ENCODE peak calls at places on chromosomes 3 and 15, in nine cellular contexts. J is IMR-90, G is stomach, X is H54, Y is adrenal gland, V is endothelial cell of umbilical vein, N is sigmoid colon, K is A549, Z is tibial nerve. A is an unnamed sample.

GRCh38 chr3:53794597-53794996 is 51.6 kb downstream of the CHDH start:
- DNase-seq in X (no peak), Y (no peak), V (no peak), Z (no peak), J (peak), N (no peak), G (no peak), K (no peak), A (no peak)

GRCh38 chr3:149643482-149643798 is 14.4 kb downstream of the WWTR1 start:
- DNase-seq in J (no peak), X (no peak), Y (no peak), G (no peak), K (no peak), Z (no peak), V (no peak), N (no peak), A (no peak)

GRCh38 chr15:39400821-39401550 is 179.9 kb upstream of the THBS1 start:
- DNase-seq in K (no peak), Y (no peak), V (no peak), N (no peak), J (peak), G (no peak), X (no peak), Z (no peak), A (no peak)

GRCh38 chr3:42308651-42309050 is 42.7 kb upstream of the CCK start:
- DNase-seq in Y (no peak), G (no peak), V (no peak), Z (no peak), K (no peak), N (no peak), J (no peak), X (no peak), A (no peak)

GRCh38 chr3:108329087-108329486 is 32.7 kb downstream of the HHLA2 start:
- DNase-seq in Z (no peak), J (no peak), Y (no peak), G (no peak), V (no peak), X (no peak), N (no peak), K (no peak), A (no peak)

GRCh38 chr15:38996111-38996541 is 431.5 kb upstream of the RASGRP1 start:
- DNase-seq in N (no peak), X (peak), Z (no peak), J (peak), K (no peak), G (no peak), Y (no peak), V (peak), A (no peak)

GRCh38 chr3:128576290-128576689 is 74.3 kb downstream of the RPN1 start:
- DNase-seq in K (no peak), J (no peak), G (no peak), N (no peak), V (no peak), Y (no peak), Z (no peak), X (no peak), A (no peak)

GRCh38 chr15:45333550-45333949 is 44.8 kb downstream of the GATM start:
- DNase-seq in Y (peak), Z (no peak), J (peak), G (peak), K (no peak), N (peak), V (no peak), X (peak), A (no peak)

GRCh38 chr15:80207887-80208286 is 44.1 kb downstream of the CTXND1 start:
- DNase-seq in Y (no peak), J (no peak), V (no peak), X (no peak), N (no peak), G (no peak), Z (no peak), K (no peak), A (no peak)

GRCh38 chr3:129593595-129594339 is 12.7 kb downstream of the PLXND1 start:
- DNase-seq in N (no peak), X (no peak), Y (no peak), V (peak), G (no peak), K (no peak), Z (no peak), J (no peak), A (peak)

DNA sequence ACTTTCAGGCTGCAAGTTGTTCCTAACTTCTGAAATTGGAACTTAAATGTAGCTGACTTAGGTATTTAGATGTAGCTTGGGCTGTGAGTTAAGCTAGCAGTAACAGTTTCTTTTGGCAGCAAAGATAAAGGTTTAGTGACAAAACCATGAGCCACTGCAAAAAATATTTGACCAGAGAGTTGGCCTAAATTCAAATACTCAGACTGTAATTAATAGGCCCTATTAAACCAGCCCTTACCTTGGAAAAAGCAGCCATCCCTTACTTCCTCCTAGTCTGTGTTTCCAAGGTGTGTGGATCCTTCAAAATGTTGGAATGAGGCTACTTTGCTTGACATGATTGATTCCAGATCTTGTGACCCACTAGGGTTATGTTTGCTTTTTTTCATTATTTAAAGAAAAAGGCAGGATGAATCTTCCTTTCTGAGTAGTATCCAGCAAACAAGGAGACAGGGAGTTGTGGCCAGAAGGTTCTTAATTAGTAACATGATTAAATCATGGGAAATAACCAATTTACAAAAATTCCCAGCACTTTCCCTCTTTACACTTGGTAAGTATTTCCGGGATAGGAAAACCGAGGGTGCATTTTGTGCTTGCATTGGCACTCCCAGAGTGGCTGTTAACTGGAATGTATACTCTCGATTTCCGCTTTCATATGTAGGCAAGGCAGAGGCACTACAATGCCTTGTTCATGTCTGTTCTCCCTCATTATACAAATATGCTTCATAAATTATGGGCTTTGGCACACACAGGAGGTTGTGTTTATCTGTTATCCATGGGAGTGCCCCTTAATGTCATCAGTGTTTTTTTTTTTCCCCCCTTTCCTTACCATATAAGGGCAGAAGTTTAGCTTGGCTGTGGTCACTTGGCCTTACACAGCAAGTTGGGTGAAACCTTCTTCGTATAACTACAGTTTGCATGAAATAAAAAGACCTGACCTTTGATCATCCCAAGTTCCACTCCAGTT is 8.5 kb downstream of the TPM1 start:
- DNase-seq in J (peak), V (peak), Z (no peak), Y (no peak), G (no peak), N (no peak), K (no peak), X (no peak), A (no peak)
- TF ChIP-seq POLR2A in J (peak), V (peak), Z (no peak), Y (no peak), G (no peak), N (no peak), K (no peak), X (no peak), A (no peak)

GRCh38 chr3:114056130-114057010 is at the start of the genes CCDC191 and QTRT2:
- DNase-seq in V (peak), K (peak), Y (peak), G (peak), J (peak), X (peak), Z (peak), N (peak), A (peak)
- TF ChIP-seq POLR2A in V (peak), K (peak), Y (peak), G (no peak), J (no peak), X (peak), Z (no peak), N (no peak), A (no peak)

GRCh38 chr15:57591822-57592367 is at the start of gene MYZAP:
- DNase-seq in J (no peak), K (peak), V (peak), X (peak), Z (no peak), G (peak), Y (peak), N (no peak), A (peak)
- TF ChIP-seq POLR2A in J (no peak), K (no peak), V (peak), X (no peak), Z (no peak), G (no peak), Y (peak), N (no peak), A (no peak)

DNA sequence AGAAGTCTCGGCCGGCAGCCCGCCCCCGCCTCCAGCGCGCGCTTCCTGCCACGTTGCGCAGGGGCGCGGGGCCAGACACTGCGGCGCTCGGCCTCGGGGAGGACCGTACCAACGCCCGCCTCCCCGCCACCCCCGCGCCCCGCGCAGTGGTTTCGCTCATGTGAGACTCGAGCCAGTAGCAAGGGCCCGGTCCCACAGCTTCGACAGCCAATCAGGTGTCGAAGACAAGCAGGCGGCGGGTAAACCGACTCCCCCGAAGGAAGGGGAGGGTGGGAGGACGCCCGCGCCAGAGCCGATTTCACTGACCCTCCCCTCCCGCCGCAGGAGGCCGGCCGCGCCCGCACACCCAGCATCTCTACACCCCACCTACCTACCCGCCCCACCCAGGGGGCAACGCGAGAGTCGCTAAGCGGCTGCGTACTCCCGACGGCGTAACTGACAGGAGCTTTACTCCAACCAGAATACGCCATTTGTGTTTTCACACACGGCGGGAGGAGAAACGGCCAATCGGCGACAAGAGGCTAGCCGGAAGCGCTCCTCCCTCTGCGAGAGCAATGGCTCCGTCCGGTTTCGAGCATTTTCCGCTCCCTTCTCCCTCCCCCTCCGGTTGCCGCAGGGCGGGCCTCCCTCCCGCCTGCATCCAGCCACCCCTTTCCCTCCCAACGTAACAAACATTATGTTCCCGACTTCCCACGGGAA is 634 bp upstream of the SETD5 start:
- DNase-seq in J (peak), Z (peak), G (peak), X (peak), K (peak), Y (peak), V (peak), N (peak), A (peak)
- TF ChIP-seq POLR2A in J (peak), Z (no peak), G (no peak), X (peak), K (peak), Y (peak), V (peak), N (no peak), A (no peak)

GRCh38 chr3:195905970-195906864 is 2.1 kb downstream of the TNK2 start:
- DNase-seq in X (no peak), K (no peak), G (no peak), Z (no peak), V (no peak), J (peak), N (peak), Y (no peak), A (peak)

GRCh38 chr3:195909294-195909644 is 918 bp upstream of the TNK2 start:
- DNase-seq in G (no peak), Z (no peak), Y (peak), J (peak), V (peak), K (peak), N (no peak), X (peak), A (no peak)

GRCh38 chr3:195908439-195909293 is at the start of gene TNK2:
- DNase-seq in V (no peak), Z (no peak), X (peak), N (peak), K (peak), G (peak), J (no peak), Y (peak), A (peak)

GRCh38 chr3:195906865-195907729 is 1.3 kb downstream of the TNK2 start:
- DNase-seq in X (no peak), N (peak), Y (peak), V (no peak), Z (no peak), K (no peak), G (peak), J (peak), A (peak)

GRCh38 chr3:195907730-195908438 is 467 bp downstream of the TNK2 start:
- DNase-seq in G (peak), Y (peak), K (peak), Z (no peak), N (peak), V (no peak), X (peak), J (no peak), A (peak)
- TF ChIP-seq POLR2A in G (no peak), Y (no peak), K (no peak), Z (no peak), N (no peak), V (no peak), X (no peak), J (no peak), A (no peak)

GRCh38 chr15:64894395-64895056 is 17.2 kb upstream of the ANKDD1A start:
- DNase-seq in K (no peak), V (no peak), N (peak), G (peak), Z (no peak), J (no peak), X (no peak), Y (no peak), A (peak)
- TF ChIP-seq POLR2A in K (no peak), V (no peak), N (no peak), G (no peak), Z (no peak), J (no peak), X (no peak), Y (no peak), A (peak)